ENCODE peak calls at places on chromosome 6, in ten cellular contexts. X, F, S, T, Y, L, D, C, M and H are unnamed samples.

GRCh38 chr6:152982768-152983636 is at the start of gene FBXO5:
- DNase-seq in X (peak), T (peak), C (peak), L (peak), D (peak), F (peak), M (peak), S (peak), Y (peak), H (peak)

GRCh38 chr6:32982702-32983492 is 14.5 kb downstream of the BRD2 start:
- DNase-seq in D (no peak), Y (no peak), S (peak), C (no peak), X (no peak), M (peak), F (no peak), L (no peak), T (no peak), H (no peak)

GRCh38 chr6:69098910-69099309 is 463.8 kb downstream of the ADGRB3 start:
- DNase-seq in S (no peak), C (no peak), F (no peak), L (no peak), M (no peak), X (no peak), Y (no peak), T (no peak), D (no peak), H (no peak)

GRCh38 chr6:127342296-127342945 is 988 bp downstream of the ECHDC1 start:
- DNase-seq in L (no peak), Y (peak), X (no peak), D (peak), C (no peak), M (peak), F (peak), S (peak), T (no peak), H (no peak)

GRCh38 chr6:107083047-107083768 is 32.1 kb downstream of the BEND3 start:
- DNase-seq in Y (no peak), T (peak), S (no peak), D (peak), X (no peak), L (no peak), M (no peak), F (no peak), C (no peak), H (no peak)

GRCh38 chr6:106360989-106361430 is 493 bp downstream of the CRYBG1 start:
- DNase-seq in M (peak), C (no peak), L (no peak), S (peak), Y (no peak), D (peak), X (no peak), T (no peak), F (peak), H (no peak)

GRCh38 chr6:2127484-2127911 is 117.9 kb downstream of the GMDS start:
- DNase-seq in T (peak), M (no peak), L (no peak), F (peak), X (peak), C (no peak), Y (no peak), D (peak), S (no peak), H (peak)

GRCh38 chr6:32393660-32394420 is 13.1 kb downstream of the BTNL2 start:
- DNase-seq in T (no peak), D (peak), C (no peak), M (peak), Y (peak), L (no peak), S (peak), F (no peak), X (no peak), H (no peak)

GRCh38 chr6:85460951-85461805 is 11.3 kb downstream of the NT5E start:
- DNase-seq in M (no peak), S (peak), C (no peak), D (peak), T (no peak), Y (peak), X (peak), L (no peak), F (no peak), H (no peak)

GRCh38 chr6:158972241-158973233 is 27.5 kb downstream of the RSPH3 start:
- DNase-seq in F (no peak), X (peak), C (no peak), D (peak), S (peak), L (no peak), M (peak), T (no peak), Y (peak), H (no peak)

GRCh38 chr6:106642476-106642875 is 13.1 kb downstream of the QRSL1 start:
- DNase-seq in S (peak), M (no peak), F (no peak), X (no peak), L (no peak), D (no peak), T (no peak), C (no peak), Y (no peak), H (no peak)

GRCh38 chr6:157548635-157549467 is 167.9 kb downstream of the ZDHHC14 start:
- DNase-seq in S (no peak), D (peak), C (no peak), F (no peak), Y (no peak), M (no peak), L (no peak), X (no peak), T (no peak), H (no peak)

GRCh38 chr6:39366875-39367618 is 44.5 kb upstream of the KCNK16 start:
- DNase-seq in L (peak), S (no peak), X (no peak), Y (no peak), T (no peak), F (peak), D (no peak), M (peak), C (no peak), H (no peak)

GRCh38 chr6:129521946-129522345 is 188.0 kb downstream of the ARHGAP18 start:
- DNase-seq in D (no peak), X (no peak), T (no peak), S (no peak), F (no peak), C (no peak), Y (no peak), L (no peak), M (no peak), H (no peak)

GRCh38 chr6:162387723-162388382 is 339.7 kb downstream of the PRKN start:
- DNase-seq in L (no peak), T (no peak), S (no peak), M (peak), X (no peak), D (no peak), Y (no peak), F (no peak), C (no peak), H (no peak)

GRCh38 chr6:163579111-163579879 is 164.8 kb downstream of the QKI start:
- DNase-seq in S (no peak), F (no peak), X (no peak), L (no peak), D (no peak), C (no peak), T (no peak), Y (no peak), M (peak), H (no peak)

GRCh38 chr6:2791124-2792050 is 26.2 kb downstream of the WRNIP1 start:
- DNase-seq in S (peak), C (peak), M (peak), X (peak), T (peak), Y (peak), L (peak), F (peak), D (peak), H (no peak)

GRCh38 chr6:1395941-1396908 is 6.8 kb downstream of the FOXF2 start:
- DNase-seq in X (no peak), F (no peak), M (no peak), S (no peak), D (no peak), L (no peak), T (no peak), Y (no peak), C (no peak), H (no peak)

GRCh38 chr6:168221497-168222079 is 98.0 kb downstream of the DACT2 start:
- DNase-seq in Y (no peak), L (no peak), C (no peak), X (no peak), S (no peak), F (no peak), T (no peak), M (no peak), D (no peak), H (no peak)

GRCh38 chr6:37783025-37783825 is 36.3 kb upstream of the ZFAND3 start:
- DNase-seq in L (peak), X (no peak), T (peak), F (no peak), C (peak), S (peak), Y (peak), M (peak), D (no peak), H (no peak)

GRCh38 chr6:80468398-80468797 is 361.9 kb downstream of the BCKDHB start:
- DNase-seq in T (no peak), F (no peak), M (no peak), X (no peak), S (no peak), Y (no peak), D (no peak), C (no peak), L (no peak), H (no peak)

GRCh38 chr6:15431762-15432495 is 186.1 kb downstream of the JARID2 start:
- DNase-seq in T (no peak), M (peak), Y (peak), D (no peak), L (no peak), F (no peak), X (no peak), C (no peak), S (peak), H (no peak)

GRCh38 chr6:21899708-21900107 is 306.2 kb downstream of the SOX4 start:
- DNase-seq in C (no peak), F (no peak), Y (no peak), X (no peak), S (no peak), D (no peak), L (no peak), T (no peak), M (peak), H (no peak)

GRCh38 chr6:167703781-167704180 is 122.9 kb upstream of the AFDN start:
- DNase-seq in L (no peak), T (peak), F (no peak), C (no peak), S (no peak), M (no peak), D (no peak), X (no peak), Y (no peak), H (no peak)

GRCh38 chr6:4447646-4448315 is 312.4 kb upstream of the ECI2 start:
- DNase-seq in C (no peak), L (no peak), M (peak), Y (no peak), S (no peak), X (no peak), D (no peak), T (no peak), F (no peak), H (no peak)

GRCh38 chr6:116313377-116313776 is 33.6 kb upstream of the TSPYL1 start:
- DNase-seq in F (no peak), C (no peak), L (no peak), X (no peak), D (no peak), M (no peak), T (no peak), S (no peak), Y (peak), H (no peak)

GRCh38 chr6:133159269-133159795 is 81.8 kb upstream of the EYA4 start:
- DNase-seq in Y (no peak), C (no peak), X (no peak), S (peak), T (no peak), M (no peak), F (no peak), L (no peak), D (no peak), H (no peak)

GRCh38 chr6:158816329-158816728 is 2.8 kb downstream of the EZR start:
- DNase-seq in D (peak), Y (peak), X (no peak), S (no peak), M (peak), F (peak), T (no peak), C (no peak), L (no peak), H (no peak)

GRCh38 chr6:13096084-13096483 is 232.3 kb downstream of the TBC1D7 start:
- DNase-seq in T (no peak), L (no peak), M (no peak), Y (no peak), F (no peak), D (no peak), X (no peak), S (no peak), C (no peak), H (no peak)